ENCODE peak calls at places on chromosome 2, in four cellular contexts. One of them, this sample, is unnamed. For H3K4me1, the result is how much of the 10 kb centered on the place peaks cover.

GRCh38 chr2:36892805-36893204 is 73.5 kb downstream of the STRN start:
- DNase-seq in GM12878: no peak
- DNase-seq in K562: no peak
- DNase-seq in HepG2: no peak
- DNase-seq in this sample: no peak

GRCh38 chr2:49152824-49153223 is 1.5 kb downstream of the FSHR start:
- DNase-seq in GM12878: no peak
- DNase-seq in K562: no peak
- DNase-seq in HepG2: no peak
- DNase-seq in this sample: no peak

GRCh38 chr2:61327173-61327572 is 143.7 kb downstream of the USP34 start:
- DNase-seq in HepG2: no peak
- DNase-seq in K562: no peak
- DNase-seq in GM12878: no peak
- DNase-seq in this sample: no peak

GRCh38 chr2:70939001-70939846 is 3.5 kb downstream of the ATP6V1B1 start:
- DNase-seq in HepG2: no peak
- DNase-seq in GM12878: no peak
- DNase-seq in K562: no peak
- DNase-seq in this sample: no peak

GRCh38 chr2:171630812-171631626 is 56.2 kb upstream of the DYNC1I2 start:
- DNase-seq in HepG2: no peak
- DNase-seq in K562: peak
- DNase-seq in GM12878: no peak
- DNase-seq in this sample: no peak

GRCh38 chr2:138035597-138036217 is 71.4 kb downstream of the HNMT start:
- DNase-seq in GM12878: no peak
- DNase-seq in K562: no peak
- DNase-seq in HepG2: no peak
- DNase-seq in this sample: no peak

GRCh38 chr2:19021100-19021476 is 337.3 kb downstream of the OSR1 start:
- DNase-seq in K562: no peak
- DNase-seq in GM12878: no peak
- DNase-seq in HepG2: peak
- DNase-seq in this sample: no peak

GRCh38 chr2:7468955-7469354 is 551.7 kb downstream of the RNF144A start:
- DNase-seq in GM12878: no peak
- DNase-seq in K562: no peak
- DNase-seq in HepG2: no peak
- DNase-seq in this sample: no peak

GRCh38 chr2:139033300-139033699 is 253.1 kb upstream of the NXPH2 start:
- DNase-seq in K562: no peak
- DNase-seq in GM12878: no peak
- DNase-seq in HepG2: no peak
- DNase-seq in this sample: no peak

GRCh38 chr2:102764083-102764482 is 2.3 kb downstream of the TMEM182 start:
- DNase-seq in HepG2: no peak
- DNase-seq in K562: no peak
- DNase-seq in GM12878: no peak
- DNase-seq in this sample: no peak

GRCh38 chr2:239343460-239343859 is 57.4 kb downstream of the HDAC4 start:
- DNase-seq in K562: no peak
- DNase-seq in HepG2: no peak
- DNase-seq in GM12878: no peak
- DNase-seq in this sample: no peak

GRCh38 chr2:1492696-1493095 is 79.4 kb downstream of the TPO start:
- DNase-seq in HepG2: no peak
- DNase-seq in K562: no peak
- DNase-seq in GM12878: no peak
- DNase-seq in this sample: no peak

GRCh38 chr2:240226672-240227537 is 86.4 kb upstream of the OTOS start:
- DNase-seq in GM12878: no peak
- DNase-seq in K562: no peak
- DNase-seq in HepG2: no peak
- DNase-seq in this sample: no peak

GRCh38 chr2:158984554-158985207 is 16.2 kb downstream of the TANC1 start:
- DNase-seq in K562: no peak
- DNase-seq in GM12878: no peak
- DNase-seq in HepG2: no peak
- DNase-seq in this sample: no peak

DNA sequence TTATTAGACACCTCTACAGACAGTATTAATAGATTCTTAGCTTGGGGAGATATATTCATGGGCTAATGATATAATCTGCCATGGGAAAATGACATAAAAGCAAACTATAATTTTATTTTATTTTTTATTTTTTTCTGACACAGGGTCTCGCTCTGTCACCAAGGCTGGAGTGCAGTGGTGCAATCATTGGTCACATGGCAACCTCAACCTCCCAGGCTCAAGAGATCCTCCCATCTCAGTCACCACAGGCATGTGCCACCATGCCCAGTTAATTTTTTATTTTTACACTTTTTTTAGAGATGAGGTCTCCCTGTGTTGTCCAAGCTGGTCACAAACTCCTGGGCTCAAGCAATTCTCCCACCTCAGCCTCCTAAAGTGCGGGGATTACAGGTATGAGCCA is 39.3 kb downstream of the RTN4 start:
- DNase-seq in K562: no peak
- DNase-seq in HepG2: peak
- DNase-seq in GM12878: no peak
- DNase-seq in this sample: no peak
- H3K4me1 ChIP-seq in K562: half or more
- H3K4me1 ChIP-seq in HepG2: half or more
- H3K4me1 ChIP-seq in GM12878: under half
- H3K4me1 ChIP-seq in this sample: under half

GRCh38 chr2:163368655-163369054 is 367.2 kb downstream of the FIGN start:
- DNase-seq in GM12878: no peak
- DNase-seq in HepG2: no peak
- DNase-seq in K562: no peak
- DNase-seq in this sample: no peak
- TF ChIP-seq ZNF274 in GM12878: no peak
- TF ChIP-seq ZNF274 in HepG2: no peak
- TF ChIP-seq ZNF274 in K562: no peak
- TF ChIP-seq ZNF274 in this sample: no peak

GRCh38 chr2:23199115-23199918 is 185.7 kb upstream of the KLHL29 start:
- DNase-seq in K562: peak
- DNase-seq in HepG2: peak
- DNase-seq in GM12878: no peak
- DNase-seq in this sample: no peak
- TF ChIP-seq RFX5 in K562: no peak
- TF ChIP-seq RFX5 in HepG2: no peak
- TF ChIP-seq RFX5 in GM12878: no peak
- TF ChIP-seq RFX5 in this sample: no peak

DNA sequence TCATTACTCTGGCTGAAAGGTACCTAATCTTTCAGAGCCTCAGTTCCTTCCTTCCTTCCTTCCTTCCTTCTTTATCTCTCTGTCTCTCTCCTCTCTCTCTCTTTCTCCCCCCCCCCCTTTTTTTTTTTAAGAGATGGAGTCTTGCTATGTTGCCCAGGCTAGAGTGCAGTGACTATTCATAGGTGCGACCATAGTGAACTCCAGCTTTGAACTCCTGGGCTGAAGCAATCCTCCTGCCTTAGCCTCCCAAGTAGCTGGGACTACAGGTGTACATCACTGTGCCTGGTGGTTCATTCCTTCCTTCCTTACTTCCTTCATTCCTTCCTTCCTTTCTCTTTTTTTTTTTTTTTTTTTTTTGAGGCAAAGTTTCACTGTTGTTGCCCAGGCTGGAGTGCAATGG is 64.3 kb upstream of the MAP4K3 start:
- DNase-seq in GM12878: no peak
- DNase-seq in HepG2: no peak
- DNase-seq in K562: no peak
- DNase-seq in this sample: no peak
- H3K4me1 ChIP-seq in GM12878: under half
- H3K4me1 ChIP-seq in HepG2: half or more
- H3K4me1 ChIP-seq in K562: under half
- H3K4me1 ChIP-seq in this sample: under half

GRCh38 chr2:203689424-203690109 is 16.9 kb upstream of the CD28 start:
- DNase-seq in GM12878: peak
- DNase-seq in K562: no peak
- DNase-seq in HepG2: no peak
- DNase-seq in this sample: no peak
- TF ChIP-seq ZNF274 in GM12878: no peak
- TF ChIP-seq ZNF274 in K562: no peak
- TF ChIP-seq ZNF274 in HepG2: no peak
- TF ChIP-seq ZNF274 in this sample: no peak

DNA sequence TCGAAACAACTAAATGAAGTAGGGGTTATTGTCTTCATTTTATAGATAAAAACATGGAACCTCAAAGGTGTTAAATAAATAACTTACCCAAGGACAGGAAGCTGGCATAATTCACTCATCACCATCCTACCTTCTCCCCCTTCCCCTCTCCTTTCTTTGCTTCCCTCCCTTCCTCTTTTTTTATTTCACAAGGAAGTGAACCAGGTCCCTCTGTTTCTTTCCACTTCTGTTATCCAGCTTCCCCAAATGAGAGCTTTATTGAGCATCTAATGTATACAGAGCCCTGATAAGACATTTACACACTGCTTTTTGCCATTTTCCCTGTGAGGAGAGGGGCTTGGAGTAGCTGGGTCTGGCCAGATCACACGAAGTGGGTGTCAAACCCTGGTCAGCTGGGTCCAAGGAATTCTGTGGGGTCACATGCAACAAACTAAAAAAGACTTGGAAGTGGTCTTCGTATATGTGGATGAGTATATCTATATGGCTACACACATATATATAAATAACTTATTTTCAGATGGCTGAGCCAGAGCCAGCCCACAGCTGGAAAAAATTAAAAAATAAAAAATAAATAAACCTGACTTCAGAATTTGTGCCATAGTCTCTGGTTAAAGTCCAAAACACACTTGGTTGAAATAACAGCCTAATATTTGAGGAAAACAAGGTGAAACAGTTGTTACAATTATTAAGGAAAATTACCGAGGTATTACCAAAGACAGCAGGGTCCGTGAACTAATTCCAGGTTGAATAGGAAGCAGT is 49.3 kb upstream of the FOSL2 start:
- DNase-seq in GM12878: no peak
- DNase-seq in K562: no peak
- DNase-seq in HepG2: no peak
- DNase-seq in this sample: no peak
- TF ChIP-seq RFX5 in GM12878: no peak
- TF ChIP-seq RFX5 in K562: no peak
- TF ChIP-seq RFX5 in HepG2: no peak
- TF ChIP-seq RFX5 in this sample: no peak

GRCh38 chr2:46305177-46305576 is 8.0 kb downstream of the EPAS1 start:
- DNase-seq in HepG2: no peak
- DNase-seq in GM12878: no peak
- DNase-seq in K562: no peak
- DNase-seq in this sample: no peak

GRCh38 chr2:46303822-46304221 is 6.6 kb downstream of the EPAS1 start:
- DNase-seq in K562: no peak
- DNase-seq in GM12878: no peak
- DNase-seq in HepG2: no peak
- DNase-seq in this sample: no peak

GRCh38 chr2:46303233-46303632 is 6.0 kb downstream of the EPAS1 start:
- DNase-seq in K562: no peak
- DNase-seq in GM12878: no peak
- DNase-seq in HepG2: no peak
- DNase-seq in this sample: no peak

GRCh38 chr2:46305767-46306166 is 8.6 kb downstream of the EPAS1 start:
- DNase-seq in K562: no peak
- DNase-seq in HepG2: no peak
- DNase-seq in GM12878: no peak
- DNase-seq in this sample: no peak

DNA sequence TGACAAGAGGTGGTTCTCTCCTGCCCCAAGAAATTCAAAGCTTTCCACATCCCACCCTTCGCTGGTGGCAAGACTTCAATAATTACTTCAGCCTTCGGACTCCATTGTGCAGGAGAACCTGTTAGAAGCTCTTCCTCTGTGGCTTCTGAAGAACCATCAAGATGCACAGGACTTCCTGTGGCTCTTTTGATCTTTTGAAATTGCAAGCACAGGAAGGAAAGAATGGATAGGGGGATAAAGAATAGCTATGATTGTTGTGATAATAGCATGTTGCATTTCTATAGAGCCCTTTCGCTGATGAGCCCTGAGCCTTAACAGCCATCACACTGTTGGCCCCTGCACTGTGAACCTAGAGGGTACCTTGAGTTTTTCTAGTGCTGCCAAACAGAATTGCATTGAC is 7.4 kb downstream of the EPAS1 start:
- DNase-seq in GM12878: no peak
- DNase-seq in K562: no peak
- DNase-seq in HepG2: no peak
- DNase-seq in this sample: no peak
- H3K4me1 ChIP-seq in GM12878: under half
- H3K4me1 ChIP-seq in K562: under half
- H3K4me1 ChIP-seq in HepG2: half or more
- H3K4me1 ChIP-seq in this sample: under half

GRCh38 chr2:24972315-24972958 is 682 bp upstream of the DNAJC27 start:
- DNase-seq in GM12878: peak
- DNase-seq in K562: peak
- DNase-seq in HepG2: peak
- DNase-seq in this sample: no peak
- TF ChIP-seq ZNF274 in GM12878: no peak
- TF ChIP-seq ZNF274 in K562: no peak
- TF ChIP-seq ZNF274 in HepG2: no peak
- TF ChIP-seq ZNF274 in this sample: no peak